ENCODE peak calls at places on chromosomes 11 and 22, in ten cellular contexts. Y, F, N, K, R, T, O, H, P and Z are unnamed samples.

GRCh38 chr22:49812838-49813237 is 14.8 kb downstream of the BRD1 start:
- DNase-seq in P (no peak), O (no peak), K (no peak), T (no peak), R (no peak), F (peak), N (peak), H (no peak), Y (peak), Z (no peak)

GRCh38 chr22:32904044-32904443 is 102.5 kb downstream of the TIMP3 start:
- DNase-seq in K (peak), O (no peak), F (no peak), T (no peak), Y (peak), R (no peak), P (no peak), H (peak), N (no peak), Z (no peak)

GRCh38 chr11:31246451-31247165 is 122.9 kb downstream of the DCDC1 start:
- DNase-seq in P (no peak), F (no peak), H (no peak), T (no peak), O (no peak), R (no peak), N (no peak), K (no peak), Y (no peak), Z (no peak)

GRCh38 chr11:68997995-68998348 is 15.1 kb downstream of the MRGPRF start:
- DNase-seq in H (no peak), T (no peak), R (no peak), N (no peak), Y (no peak), O (no peak), F (no peak), K (no peak), P (no peak), Z (no peak)

GRCh38 chr22:36335621-36336020 is 52.1 kb downstream of the MYH9 start:
- DNase-seq in O (no peak), P (no peak), F (no peak), N (no peak), K (no peak), T (no peak), H (no peak), Y (no peak), R (no peak), Z (no peak)

GRCh38 chr11:93487032-93487483 is 56.1 kb downstream of the SMCO4 start:
- DNase-seq in H (no peak), O (no peak), R (peak), T (no peak), F (peak), N (no peak), P (no peak), K (no peak), Y (peak), Z (no peak)

GRCh38 chr11:45354976-45355705 is 69.0 kb upstream of the SYT13 start:
- DNase-seq in T (peak), F (peak), K (no peak), O (peak), H (peak), P (peak), R (peak), N (peak), Y (no peak), Z (peak)

GRCh38 chr11:9180784-9181183 is 84.4 kb downstream of the DENND5A start:
- DNase-seq in K (no peak), O (no peak), H (no peak), T (no peak), N (no peak), P (no peak), Y (peak), R (no peak), F (no peak), Z (no peak)

GRCh38 chr22:36249160-36249559 is 3.8 kb upstream of the APOL1 start:
- DNase-seq in T (no peak), K (no peak), R (no peak), Y (no peak), P (no peak), O (no peak), F (no peak), H (no peak), N (no peak), Z (no peak)

GRCh38 chr11:69968407-69969347 is 109.4 kb upstream of the ANO1 start:
- DNase-seq in Y (no peak), R (no peak), O (no peak), K (no peak), H (no peak), F (peak), T (no peak), N (peak), P (no peak), Z (no peak)